ENCODE peak calls at places on chromosomes 11 and 22, in eight cellular contexts. A is esophagus squamous epithelium; C is HL-60; X is GM12891; D is stimulated activated CD4-positive, alpha-beta T cell treated with anti-CD3 and anti-CD28 coated beads, Interleukin-4, amount 100 ng/mL, for 4 hours; H is activated CD4-positive, alpha-beta T cell treated with anti-CD3 and anti-CD28 coated beads, Interleukin-2, amount 50 U/mL, for 1 hour; S is substantia nigra; N is NCI-H2081 treated with DMSO at 0.1 percent for 48 hours. R is an unnamed sample.

GRCh38 chr11:134997652-134998320 is 585.7 kb upstream of the B3GAT1 start:
- DNase-seq in A (no peak), C (no peak), X (no peak), D (no peak), H (no peak), S (no peak), N (no peak), R (no peak)

GRCh38 chr11:72629266-72629665 is 45.0 kb downstream of the PDE2A start:
- DNase-seq in A (no peak), C (no peak), X (no peak), D (no peak), H (no peak), S (no peak), N (no peak), R (no peak)

GRCh38 chr22:17470880-17471500 is 92.3 kb upstream of the SLC25A18 start:
- DNase-seq in A (no peak), C (no peak), X (no peak), D (no peak), H (no peak), S (no peak), N (no peak), R (no peak)

GRCh38 chr22:21778705-21779363 is 43.2 kb upstream of the YPEL1 start:
- DNase-seq in A (no peak), C (no peak), X (no peak), D (no peak), H (no peak), S (no peak), N (no peak), R (no peak)

GRCh38 chr11:44766112-44766971 is 39.6 kb downstream of the TSPAN18 start:
- DNase-seq in A (no peak), C (no peak), X (no peak), D (no peak), H (no peak), S (no peak), N (no peak), R (no peak)

GRCh38 chr22:22207845-22208564 is 36.6 kb upstream of the VPREB1 start:
- DNase-seq in A (no peak), C (peak; percentile 66), X (peak; percentile 62), D (peak; percentile 84), H (peak; percentile 75), S (peak; percentile 35), N (peak; percentile 24), R (peak; percentile 78)

GRCh38 chr11:95524328-95525036 is 265.1 kb downstream of the FAM76B start:
- DNase-seq in A (no peak), C (no peak), X (no peak), D (no peak), H (no peak), S (no peak), N (peak; percentile 89), R (no peak)

GRCh38 chr11:17506942-17507341 is 30.3 kb upstream of the ABCC8 start:
- DNase-seq in A (no peak), C (no peak), X (peak; percentile 37), D (no peak), H (no peak), S (no peak), N (no peak), R (no peak)

GRCh38 chr11:69468236-69468635 is 13.2 kb upstream of the LINC01488 start:
- DNase-seq in A (no peak), C (no peak), X (no peak), D (no peak), H (no peak), S (no peak), N (no peak), R (no peak)

GRCh38 chr11:62919476-62919875 is 1.7 kb downstream of the CHRM1 start:
- DNase-seq in A (no peak), C (no peak), X (no peak), D (no peak), H (no peak), S (no peak), N (no peak), R (no peak)

GRCh38 chr11:63874511-63874910 is 35.6 kb downstream of the MARK2 start:
- DNase-seq in A (no peak), C (no peak), X (no peak), D (no peak), H (no peak), S (no peak), N (no peak), R (no peak)

GRCh38 chr11:94544832-94545640 is 1.3 kb downstream of the FUT4 start:
- DNase-seq in A (no peak), C (no peak), X (no peak), D (peak; percentile 3), H (no peak), S (no peak), N (no peak), R (peak; percentile 50)

GRCh38 chr22:42699953-42700352 is 20.7 kb downstream of the A4GALT start:
- DNase-seq in A (no peak), C (no peak), X (no peak), D (no peak), H (no peak), S (no peak), N (no peak), R (no peak)

GRCh38 chr11:35598254-35599125 is 19.8 kb upstream of the FJX1 start:
- DNase-seq in A (no peak), C (no peak), X (no peak), D (no peak), H (no peak), S (no peak), N (no peak), R (no peak)

GRCh38 chr11:126561327-126561893 is 205.9 kb downstream of the ST3GAL4 start:
- DNase-seq in A (no peak), C (peak; percentile 13), X (peak; percentile 30), D (peak; percentile 6), H (peak; percentile 3), S (no peak), N (no peak), R (peak; percentile 64)

GRCh38 chr11:64685536-64685935 is 37.5 kb downstream of the NRXN2 start:
- DNase-seq in A (no peak), C (no peak), X (no peak), D (no peak), H (no peak), S (no peak), N (no peak), R (no peak)

GRCh38 chr22:30327864-30328345 is 1.2 kb upstream of the TBC1D10A start:
- DNase-seq in A (no peak), C (no peak), X (no peak), D (no peak), H (no peak), S (no peak), N (no peak), R (no peak)

GRCh38 chr11:76698321-76699043 is 27.9 kb upstream of the LRRC32 start:
- DNase-seq in A (no peak), C (no peak), X (no peak), D (no peak), H (no peak), S (no peak), N (no peak), R (peak; percentile 28)

GRCh38 chr11:124467376-124468061 is 22.0 kb upstream of the OR8B8 start:
- DNase-seq in A (no peak), C (no peak), X (no peak), D (no peak), H (no peak), S (no peak), N (no peak), R (no peak)

GRCh38 chr22:26385164-26385563 is 43.9 kb upstream of the ASPHD2 start:
- DNase-seq in A (no peak), C (no peak), X (no peak), D (no peak), H (no peak), S (no peak), N (no peak), R (no peak)

GRCh38 chr11:6611092-6612007 is 666 bp downstream of the TAF10 start:
- DNase-seq in A (no peak), C (no peak), X (no peak), D (no peak), H (peak; percentile 28), S (no peak), N (no peak), R (no peak)

GRCh38 chr11:64489831-64490441 is 101.1 kb upstream of the SLC22A12 start:
- DNase-seq in A (no peak), C (peak; percentile 45), X (peak; percentile 42), D (peak; percentile 48), H (peak; percentile 35), S (peak; percentile 63), N (no peak), R (peak; percentile 62)

GRCh38 chr11:7657306-7658025 is 15.8 kb downstream of the CYB5R2 start:
- DNase-seq in A (no peak), C (peak; percentile 36), X (no peak), D (no peak), H (no peak), S (peak; percentile 57), N (no peak), R (peak; percentile 56)

GRCh38 chr22:17171016-17171312 is 11.9 kb upstream of the HDHD5 start:
- DNase-seq in A (no peak), C (no peak), X (no peak), D (no peak), H (no peak), S (no peak), N (no peak), R (no peak)

GRCh38 chr22:19691721-19692341 is 22.5 kb upstream of the SEPTIN5 start:
- DNase-seq in A (no peak), C (no peak), X (no peak), D (no peak), H (no peak), S (no peak), N (no peak), R (no peak)

GRCh38 chr22:45992737-45993136 is 15.8 kb upstream of the WNT7B start:
- DNase-seq in A (no peak), C (no peak), X (no peak), D (no peak), H (no peak), S (no peak), N (no peak), R (no peak)

GRCh38 chr11:115409116-115409663 is 95.0 kb downstream of the CADM1 start:
- DNase-seq in A (no peak), C (no peak), X (no peak), D (no peak), H (no peak), S (no peak), N (no peak), R (no peak)

GRCh38 chr11:27701262-27702105 is 1.2 kb upstream of the BDNF start:
- DNase-seq in A (no peak), C (no peak), X (no peak), D (no peak), H (no peak), S (no peak), N (no peak), R (peak; percentile 17)